ENCODE peak calls at places on chromosomes 5 and 9, in seven cellular contexts. C is mesendoderm, I is IMR-90, E is H9, H is H1, Y is mesenchymal stem cell, X is trophoblast cell. F is an unnamed sample.

GRCh38 chr5:180785794-180786221 is 16.8 kb downstream of the MGAT1 start:
- DNase-seq in C (peak), I (peak), E (peak), H (peak), Y (peak), X (peak), F (peak)

GRCh38 chr5:38258319-38259061 is at the start of gene EGFLAM:
- DNase-seq in C (peak), I (no peak), E (peak), H (peak), Y (peak), X (no peak), F (peak)

GRCh38 chr9:2559212-2560152 is 62.1 kb upstream of the VLDLR start:
- DNase-seq in C (peak), I (peak), E (no peak), H (no peak), Y (peak), X (peak), F (no peak)

GRCh38 chr9:93681316-93682154 is 105.2 kb downstream of the PHF2 start:
- DNase-seq in C (no peak), I (no peak), E (no peak), H (no peak), Y (no peak), X (no peak), F (no peak)

GRCh38 chr9:115109486-115109885 is 8.5 kb downstream of the TNC start:
- DNase-seq in C (peak), I (peak), E (no peak), H (no peak), Y (peak), X (no peak), F (no peak)

GRCh38 chr9:135098400-135099105 is 11.1 kb downstream of the OLFM1 start:
- DNase-seq in C (peak), I (no peak), E (peak), H (peak), Y (no peak), X (no peak), F (no peak)

GRCh38 chr5:126808619-126809018 is 31.7 kb downstream of the LMNB1 start:
- DNase-seq in C (no peak), I (peak), E (no peak), H (no peak), Y (peak), X (no peak), F (peak)

GRCh38 chr5:39169081-39169480 is 50.3 kb downstream of the FYB1 start:
- DNase-seq in C (no peak), I (peak), E (no peak), H (no peak), Y (peak), X (peak), F (no peak)

GRCh38 chr5:154408806-154409205 is 37.0 kb upstream of the SAP30L start:
- DNase-seq in C (no peak), I (no peak), E (no peak), H (no peak), Y (no peak), X (no peak), F (no peak)

GRCh38 chr5:113510836-113511451 is 2.5 kb upstream of the YTHDC2 start:
- DNase-seq in C (no peak), I (peak), E (no peak), H (no peak), Y (peak), X (no peak), F (no peak)

GRCh38 chr5:78221964-78222451 is 72.5 kb downstream of the AP3B1 start:
- DNase-seq in C (peak), I (peak), E (peak), H (peak), Y (no peak), X (peak), F (no peak)

GRCh38 chr5:131363811-131364506 is 100.1 kb downstream of the CDC42SE2 start:
- DNase-seq in C (no peak), I (no peak), E (no peak), H (no peak), Y (no peak), X (peak), F (no peak)

GRCh38 chr9:14433293-14433818 is 119.4 kb upstream of the NFIB start:
- DNase-seq in C (no peak), I (no peak), E (no peak), H (no peak), Y (peak), X (no peak), F (no peak)

GRCh38 chr5:37772255-37772654 is 67.6 kb downstream of the GDNF start:
- DNase-seq in C (no peak), I (no peak), E (no peak), H (no peak), Y (no peak), X (no peak), F (no peak)

GRCh38 chr5:122332589-122333555 is 20.8 kb downstream of the SNCAIP start:
- DNase-seq in C (peak), I (no peak), E (no peak), H (no peak), Y (peak), X (no peak), F (no peak)

GRCh38 chr5:78522476-78523105 is 126.0 kb downstream of the LHFPL2 start:
- DNase-seq in C (peak), I (no peak), E (no peak), H (no peak), Y (no peak), X (no peak), F (no peak)

GRCh38 chr5:140342287-140342686 is 4.1 kb downstream of the HBEGF start:
- DNase-seq in C (no peak), I (no peak), E (no peak), H (no peak), Y (no peak), X (no peak), F (no peak)

GRCh38 chr9:123658792-123659191 is 271.1 kb downstream of the DENND1A start:
- DNase-seq in C (no peak), I (no peak), E (no peak), H (no peak), Y (no peak), X (no peak), F (no peak)

GRCh38 chr9:89364664-89365531 is 46.6 kb downstream of the SECISBP2 start:
- DNase-seq in C (no peak), I (no peak), E (no peak), H (no peak), Y (no peak), X (no peak), F (no peak)

GRCh38 chr5:142886211-142886610 is 116.0 kb downstream of the ARHGAP26 start:
- DNase-seq in C (no peak), I (peak), E (no peak), H (no peak), Y (no peak), X (no peak), F (no peak)
- H3K23ac ChIP-seq in C (no peak), I (no peak), E (no peak), H (no peak), Y (no peak), X (no peak), F (no peak)

GRCh38 chr9:128025756-128026155 is 41.4 kb downstream of the NAIF1 start:
- DNase-seq in C (no peak), I (no peak), E (no peak), H (no peak), Y (no peak), X (no peak), F (no peak)
- H3K18ac ChIP-seq in C (no peak), I (no peak), E (no peak), H (no peak), Y (no peak), X (no peak), F (no peak)

GRCh38 chr5:94402096-94402495 is 216.3 kb downstream of the KIAA0825 start:
- DNase-seq in C (no peak), I (peak), E (no peak), H (no peak), Y (no peak), X (no peak), F (no peak)
- H3K23ac ChIP-seq in C (no peak), I (no peak), E (no peak), H (no peak), Y (no peak), X (no peak), F (no peak)

GRCh38 chr5:33785571-33785970 is 106.2 kb downstream of the ADAMTS12 start:
- DNase-seq in C (no peak), I (no peak), E (no peak), H (no peak), Y (no peak), X (no peak), F (no peak)

GRCh38 chr5:33788922-33789321 is 102.9 kb downstream of the ADAMTS12 start:
- DNase-seq in C (no peak), I (peak), E (no peak), H (no peak), Y (peak), X (peak), F (no peak)

GRCh38 chr5:33792559-33792958 is 99.2 kb downstream of the ADAMTS12 start:
- DNase-seq in C (no peak), I (no peak), E (no peak), H (no peak), Y (no peak), X (no peak), F (no peak)

GRCh38 chr5:33793836-33794549 is 97.8 kb downstream of the ADAMTS12 start:
- DNase-seq in C (no peak), I (no peak), E (no peak), H (no peak), Y (peak), X (no peak), F (no peak)

DNA sequence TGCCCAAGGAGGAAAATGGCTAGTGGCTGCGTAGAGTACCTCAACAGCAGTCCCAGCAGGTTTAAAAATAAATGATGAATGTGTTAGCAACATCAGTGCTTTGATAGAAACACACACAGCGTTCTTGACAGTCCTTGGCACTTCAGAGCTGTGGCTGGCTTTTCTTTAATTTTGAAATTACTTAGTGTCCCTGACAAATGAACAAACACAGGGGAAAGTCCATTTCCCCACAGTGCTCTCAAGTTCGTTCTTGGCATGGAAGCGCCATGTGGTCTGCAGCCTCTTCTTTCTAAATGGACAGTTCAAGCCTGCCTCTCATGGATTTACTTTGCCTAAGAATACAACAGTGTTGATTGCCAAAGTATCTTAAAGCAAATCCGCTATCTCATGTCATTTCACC is 102.2 kb downstream of the ADAMTS12 start:
- DNase-seq in C (no peak), I (no peak), E (no peak), H (no peak), Y (peak), X (no peak), F (no peak)
- H3K18ac ChIP-seq in C (no peak), I (peak), E (no peak), H (no peak), Y (no peak), X (no peak), F (no peak)

GRCh38 chr9:83259558-83259957 is 196.6 kb upstream of the RASEF start:
- DNase-seq in C (no peak), I (no peak), E (no peak), H (no peak), Y (no peak), X (no peak), F (no peak)

GRCh38 chr9:83258521-83258920 is 195.6 kb upstream of the RASEF start:
- DNase-seq in C (no peak), I (no peak), E (no peak), H (no peak), Y (no peak), X (no peak), F (no peak)

GRCh38 chr9:83257937-83258336 is 195.0 kb upstream of the RASEF start:
- DNase-seq in C (no peak), I (no peak), E (no peak), H (no peak), Y (no peak), X (no peak), F (no peak)
- H3K23ac ChIP-seq in C (no peak), I (no peak), E (no peak), H (no peak), Y (no peak), X (no peak), F (no peak)